ENCODE peak calls at places on chromosome 2, in ten cellular contexts. H, K, L, N, Q, G, R, P, Y and B are unnamed samples.

GRCh38 chr2:178404380-178404767 is 46.6 kb downstream of the PRKRA start:
- DNase-seq in H (peak), K (no peak), L (no peak), N (peak), Q (peak), G (peak), R (no peak), P (no peak), Y (no peak), B (peak)

GRCh38 chr2:166458682-166459081 is 35.4 kb downstream of the SCN7A start:
- DNase-seq in H (no peak), K (no peak), L (no peak), N (no peak), Q (no peak), G (no peak), R (no peak), P (no peak), Y (no peak), B (no peak)

GRCh38 chr2:3459185-3460015 is 59.9 kb downstream of the ADI1 start:
- DNase-seq in H (no peak), K (peak), L (peak), N (no peak), Q (no peak), G (no peak), R (no peak), P (peak), Y (no peak), B (no peak)

GRCh38 chr2:30782124-30782523 is 25.1 kb downstream of the CAPN13 start:
- DNase-seq in H (no peak), K (peak), L (no peak), N (no peak), Q (no peak), G (no peak), R (no peak), P (peak), Y (no peak), B (no peak)

GRCh38 chr2:73983322-73984202 is 1.1 kb upstream of the TET3 start:
- DNase-seq in H (no peak), K (peak), L (no peak), N (no peak), Q (no peak), G (peak), R (peak), P (peak), Y (no peak), B (no peak)

GRCh38 chr2:172282944-172283343 is 144.4 kb upstream of the ITGA6 start:
- DNase-seq in H (peak), K (no peak), L (no peak), N (peak), Q (peak), G (no peak), R (no peak), P (no peak), Y (no peak), B (no peak)

GRCh38 chr2:46874236-46874929 is 41.2 kb downstream of the MCFD2 start:
- DNase-seq in H (peak), K (no peak), L (no peak), N (no peak), Q (peak), G (no peak), R (no peak), P (no peak), Y (no peak), B (no peak)

GRCh38 chr2:174577967-174578589 is 19.5 kb downstream of the WIPF1 start:
- DNase-seq in H (peak), K (no peak), L (no peak), N (peak), Q (peak), G (peak), R (no peak), P (no peak), Y (no peak), B (no peak)

GRCh38 chr2:218003994-218004419 is 1.2 kb upstream of the TNS1 start:
- DNase-seq in H (peak), K (peak), L (peak), N (peak), Q (peak), G (no peak), R (peak), P (no peak), Y (peak), B (no peak)

GRCh38 chr2:241218131-241219029 is 29.9 kb downstream of the ANO7 start:
- DNase-seq in H (peak), K (peak), L (peak), N (no peak), Q (peak), G (peak), R (peak), P (peak), Y (no peak), B (peak)
- TF ChIP-seq CTCF in H (no peak), K (peak), L (peak), N (no peak), Q (no peak), G (peak), R (no peak), P (peak), Y (peak), B (peak)

DNA sequence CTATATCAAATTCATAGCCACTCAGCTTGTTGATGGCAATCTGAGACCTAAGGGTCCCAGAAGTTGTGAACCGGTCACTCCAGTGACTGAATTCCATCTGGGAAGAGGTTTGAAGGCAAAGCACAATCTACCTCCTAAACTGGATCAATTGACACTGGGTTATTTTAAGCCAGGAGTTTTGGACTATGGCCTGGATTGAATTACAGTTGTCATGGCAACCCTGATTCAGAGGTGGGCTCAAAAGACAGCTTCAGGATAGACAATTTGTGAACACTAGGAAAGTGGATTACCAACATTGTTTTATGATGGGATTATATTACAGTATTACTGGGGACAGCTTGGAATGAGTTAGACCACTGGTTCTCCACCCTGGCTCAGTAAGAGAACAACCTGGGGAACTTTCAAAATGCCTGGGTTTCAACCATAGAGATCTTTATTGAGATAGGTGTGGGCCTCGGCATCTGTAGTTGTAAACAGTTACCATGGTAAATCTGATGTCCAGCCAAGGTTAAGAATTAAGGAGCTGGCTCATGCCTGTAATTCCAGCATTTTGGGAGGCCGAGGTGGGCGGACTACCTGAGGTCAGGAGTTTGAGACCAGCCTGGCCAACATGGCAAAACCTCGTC is 58.8 kb downstream of the MFSD6 start:
- DNase-seq in H (peak), K (no peak), L (no peak), N (no peak), Q (peak), G (no peak), R (no peak), P (no peak), Y (no peak), B (no peak)
- H3K4me3 ChIP-seq in H (no peak), K (no peak), L (no peak), N (no peak), Q (no peak), G (no peak), R (no peak), P (no peak), Y (peak), B (no peak)

GRCh38 chr2:96868555-96869280 is 1.2 kb downstream of the SEMA4C start:
- DNase-seq in H (peak), K (peak), L (peak), N (peak), Q (peak), G (no peak), R (peak), P (peak), Y (peak), B (peak)
- TF ChIP-seq CTCF in H (no peak), K (peak), L (peak), N (peak), Q (peak), G (peak), R (peak), P (peak), Y (peak), B (peak)

GRCh38 chr2:11750917-11751316 is 4.5 kb downstream of the LPIN1 start:
- DNase-seq in H (no peak), K (no peak), L (no peak), N (no peak), Q (no peak), G (peak), R (no peak), P (no peak), Y (no peak), B (no peak)
- H3K4me3 ChIP-seq in H (no peak), K (no peak), L (no peak), N (no peak), Q (no peak), G (peak), R (no peak), P (no peak), Y (no peak), B (no peak)